ENCODE peak calls at places on chromosomes 1 and 21, in nine cellular contexts. V, E, R, T, B, Y, W, K and M are unnamed samples.

GRCh38 chr1:175016073-175016722 is 7.0 kb downstream of the MRPS14 start:
- DNase-seq in Y (no peak), R (no peak), B (no peak), V (peak), K (no peak), W (no peak), E (no peak), T (no peak), M (no peak)

GRCh38 chr21:44820851-44821250 is 3.0 kb upstream of the SUMO3 start:
- DNase-seq in E (no peak), V (peak), R (no peak), T (no peak), K (no peak), B (no peak), Y (no peak), W (no peak), M (no peak)

GRCh38 chr1:25782608-25783201 is 17.3 kb upstream of the SELENON start:
- DNase-seq in R (no peak), Y (peak), W (no peak), E (no peak), B (no peak), V (no peak), K (no peak), T (no peak), M (no peak)

GRCh38 chr1:156432109-156433018 is 63.4 kb downstream of the RHBG start:
- DNase-seq in B (no peak), E (no peak), R (no peak), V (no peak), W (no peak), K (no peak), T (no peak), Y (peak), M (no peak)

GRCh38 chr1:43143441-43143888 is 28.6 kb downstream of the EBNA1BP2 start:
- DNase-seq in K (peak), T (peak), V (no peak), B (no peak), E (no peak), W (peak), R (no peak), Y (peak), M (no peak)

GRCh38 chr21:46150491-46151121 is 4.8 kb downstream of the FTCD start:
- DNase-seq in E (no peak), Y (peak), V (no peak), R (no peak), T (no peak), K (no peak), W (no peak), B (no peak), M (peak)

GRCh38 chr1:178932552-178932906 is 61.7 kb upstream of the ANGPTL1 start:
- DNase-seq in V (no peak), W (no peak), T (no peak), E (no peak), R (no peak), B (no peak), K (no peak), Y (no peak), M (no peak)

GRCh38 chr1:59141267-59141863 is 155.5 kb upstream of the FGGY start:
- DNase-seq in E (no peak), K (no peak), Y (no peak), B (no peak), V (no peak), R (no peak), T (no peak), W (no peak), M (no peak)

GRCh38 chr21:45452696-45453307 is 47.8 kb downstream of the COL18A1 start:
- DNase-seq in E (no peak), Y (no peak), T (no peak), R (no peak), K (no peak), V (no peak), W (no peak), B (no peak), M (no peak)

GRCh38 chr21:9837946-9838801 is 683.2 kb upstream of the TPTE start:
- DNase-seq in Y (peak), T (no peak), R (no peak), B (no peak), W (no peak), E (no peak), V (no peak), K (no peak), M (peak)

GRCh38 chr1:27555700-27556424 is 48.1 kb downstream of the AHDC1 start:
- DNase-seq in V (no peak), R (peak), W (peak), Y (no peak), T (no peak), K (peak), B (no peak), E (no peak), M (no peak)

GRCh38 chr21:36902793-36903192 is 63.7 kb downstream of the HLCS start:
- DNase-seq in E (no peak), W (no peak), Y (no peak), K (no peak), T (no peak), V (peak), R (no peak), B (no peak), M (no peak)

GRCh38 chr1:18119978-18120377 is 12.4 kb downstream of the IGSF21 start:
- DNase-seq in V (no peak), T (no peak), R (no peak), B (no peak), E (no peak), Y (peak), K (no peak), W (no peak), M (no peak)

GRCh38 chr1:60171793-60172192 is 98.2 kb upstream of the C1orf87 start:
- DNase-seq in V (peak), K (no peak), W (no peak), E (no peak), Y (no peak), R (no peak), T (no peak), B (no peak), M (no peak)

GRCh38 chr1:229128209-229128608 is 142.7 kb upstream of the RAB4A start:
- DNase-seq in W (no peak), Y (no peak), R (no peak), K (peak), V (no peak), E (no peak), B (no peak), T (no peak), M (no peak)

GRCh38 chr1:223221686-223222085 is 78.6 kb upstream of the TLR5 start:
- DNase-seq in V (no peak), B (no peak), T (no peak), E (no peak), K (no peak), Y (no peak), R (no peak), W (no peak), M (no peak)

GRCh38 chr1:199956005-199956404 is 71.5 kb upstream of the NR5A2 start:
- DNase-seq in W (no peak), E (no peak), T (no peak), Y (no peak), B (no peak), V (no peak), K (no peak), R (no peak), M (no peak)

GRCh38 chr21:20856926-20857325 is 141.3 kb upstream of the NCAM2 start:
- DNase-seq in R (no peak), B (peak), V (no peak), W (no peak), E (no peak), K (peak), Y (no peak), T (no peak), M (no peak)

GRCh38 chr1:227888404-227889046 is 59.2 kb downstream of the WNT9A start:
- DNase-seq in Y (no peak), E (no peak), R (no peak), W (no peak), K (no peak), B (no peak), T (no peak), V (no peak), M (no peak)

GRCh38 chr1:204326891-204327290 is 32.8 kb downstream of the PLEKHA6 start:
- DNase-seq in W (no peak), R (no peak), Y (no peak), K (no peak), V (no peak), B (no peak), E (no peak), T (no peak), M (no peak)

GRCh38 chr1:38558476-38559179 is 300.9 kb downstream of the RRAGC start:
- DNase-seq in T (no peak), V (no peak), Y (peak), R (no peak), W (peak), B (no peak), E (no peak), K (no peak), M (no peak)

GRCh38 chr1:31033573-31033972 is 31.9 kb downstream of the PUM1 start:
- DNase-seq in B (no peak), V (no peak), E (no peak), K (no peak), Y (no peak), T (no peak), W (no peak), R (no peak), M (no peak)

GRCh38 chr1:98669355-98670296 is 8.1 kb downstream of the SNX7 start:
- DNase-seq in K (no peak), W (no peak), E (no peak), R (no peak), Y (no peak), V (no peak), T (no peak), B (no peak), M (no peak)

GRCh38 chr1:198860371-198860770 is 221.5 kb downstream of the PTPRC start:
- DNase-seq in R (no peak), Y (no peak), K (no peak), W (no peak), B (no peak), E (no peak), V (no peak), T (no peak), M (no peak)

GRCh38 chr1:100051893-100052292 is 80.8 kb downstream of the SASS6 start:
- DNase-seq in T (no peak), B (no peak), W (no peak), V (no peak), K (no peak), Y (no peak), E (no peak), R (no peak), M (no peak)

GRCh38 chr21:28294046-28294445 is 698.6 kb downstream of the LTN1 start:
- DNase-seq in E (no peak), R (no peak), B (no peak), K (no peak), W (no peak), T (no peak), V (no peak), Y (no peak), M (no peak)

GRCh38 chr1:89047734-89048133 is 17.3 kb downstream of the GBP1 start:
- DNase-seq in V (peak), R (no peak), Y (no peak), B (no peak), E (no peak), K (no peak), W (no peak), T (no peak), M (no peak)

GRCh38 chr21:41625428-41625827 is 117.5 kb upstream of the TMPRSS2 start:
- DNase-seq in R (no peak), B (no peak), W (no peak), Y (no peak), T (no peak), V (no peak), K (no peak), E (no peak), M (no peak)

GRCh38 chr1:160716013-160716412 is 4.4 kb upstream of the CD48 start:
- DNase-seq in Y (no peak), T (no peak), R (no peak), W (no peak), K (no peak), B (no peak), V (no peak), E (no peak), M (no peak)

GRCh38 chr1:54287821-54288220 is 87.9 kb downstream of the MRPL37 start:
- DNase-seq in E (no peak), T (no peak), Y (no peak), R (no peak), B (no peak), W (no peak), K (no peak), V (peak), M (no peak)

GRCh38 chr1:25562101-25562927 is 18.9 kb downstream of the LDLRAP1 start:
- DNase-seq in Y (peak), E (no peak), W (peak), B (no peak), R (peak), K (peak), T (no peak), V (no peak), M (no peak)